ENCODE peak calls at places on chromosomes 11 and 22, in nine cellular contexts. One of them, this sample, is unnamed.

GRCh38 chr11:132064987-132065620 is 694.7 kb downstream of the NTM start:
- DNase-seq in activated CD4-positive, alpha-beta T cell treated with anti-CD3 and anti-CD28 coated beads, Interleukin-2, amount 10 ng/mL, durations not matched to agents 7 days and 5 days: no peak
- DNase-seq in aorta: no peak
- DNase-seq in lung: no peak
- DNase-seq in Right ventricle myocardium superior: no peak
- DNase-seq in AG10803: peak
- DNase-seq in H54: no peak
- DNase-seq in NCI-H774: no peak
- DNase-seq in NCI-H1436: no peak
- DNase-seq in this sample: no peak

GRCh38 chr22:47102648-47103047 is 340.2 kb downstream of the TBC1D22A start:
- DNase-seq in NCI-H1436: no peak
- DNase-seq in NCI-H774: no peak
- DNase-seq in aorta: no peak
- DNase-seq in AG10803: no peak
- DNase-seq in Right ventricle myocardium superior: no peak
- DNase-seq in H54: no peak
- DNase-seq in lung: no peak
- DNase-seq in activated CD4-positive, alpha-beta T cell treated with anti-CD3 and anti-CD28 coated beads, Interleukin-2, amount 10 ng/mL, durations not matched to agents 7 days and 5 days: no peak
- DNase-seq in this sample: no peak

GRCh38 chr11:62646825-62647608 is 604 bp upstream of the GANAB start:
- DNase-seq in AG10803: no peak
- DNase-seq in activated CD4-positive, alpha-beta T cell treated with anti-CD3 and anti-CD28 coated beads, Interleukin-2, amount 10 ng/mL, durations not matched to agents 7 days and 5 days: no peak
- DNase-seq in NCI-H774: no peak
- DNase-seq in Right ventricle myocardium superior: no peak
- DNase-seq in aorta: no peak
- DNase-seq in NCI-H1436: no peak
- DNase-seq in H54: no peak
- DNase-seq in lung: no peak
- DNase-seq in this sample: no peak

GRCh38 chr11:1298695-1299492 is 10.5 kb downstream of the TOLLIP start:
- DNase-seq in NCI-H774: no peak
- DNase-seq in aorta: peak
- DNase-seq in activated CD4-positive, alpha-beta T cell treated with anti-CD3 and anti-CD28 coated beads, Interleukin-2, amount 10 ng/mL, durations not matched to agents 7 days and 5 days: no peak
- DNase-seq in lung: peak
- DNase-seq in AG10803: peak
- DNase-seq in Right ventricle myocardium superior: peak
- DNase-seq in NCI-H1436: no peak
- DNase-seq in H54: no peak
- DNase-seq in this sample: peak

GRCh38 chr22:21917206-21917958 is 35.3 kb downstream of the PPM1F start:
- DNase-seq in NCI-H1436: no peak
- DNase-seq in activated CD4-positive, alpha-beta T cell treated with anti-CD3 and anti-CD28 coated beads, Interleukin-2, amount 10 ng/mL, durations not matched to agents 7 days and 5 days: no peak
- DNase-seq in H54: no peak
- DNase-seq in AG10803: no peak
- DNase-seq in Right ventricle myocardium superior: no peak
- DNase-seq in NCI-H774: no peak
- DNase-seq in aorta: no peak
- DNase-seq in lung: no peak
- DNase-seq in this sample: no peak

GRCh38 chr22:28817919-28818859 is 17.8 kb upstream of the XBP1 start:
- DNase-seq in lung: peak
- DNase-seq in aorta: no peak
- DNase-seq in NCI-H1436: peak
- DNase-seq in H54: no peak
- DNase-seq in AG10803: no peak
- DNase-seq in Right ventricle myocardium superior: no peak
- DNase-seq in NCI-H774: peak
- DNase-seq in activated CD4-positive, alpha-beta T cell treated with anti-CD3 and anti-CD28 coated beads, Interleukin-2, amount 10 ng/mL, durations not matched to agents 7 days and 5 days: no peak
- DNase-seq in this sample: no peak

GRCh38 chr11:6667733-6668374 is 12.2 kb upstream of the DCHS1 start:
- DNase-seq in AG10803: peak
- DNase-seq in aorta: no peak
- DNase-seq in lung: no peak
- DNase-seq in H54: no peak
- DNase-seq in Right ventricle myocardium superior: no peak
- DNase-seq in activated CD4-positive, alpha-beta T cell treated with anti-CD3 and anti-CD28 coated beads, Interleukin-2, amount 10 ng/mL, durations not matched to agents 7 days and 5 days: peak
- DNase-seq in NCI-H774: no peak
- DNase-seq in NCI-H1436: no peak
- DNase-seq in this sample: peak

GRCh38 chr11:111808063-111808588 is 41.9 kb upstream of the PPP2R1B start:
- DNase-seq in H54: no peak
- DNase-seq in NCI-H774: no peak
- DNase-seq in activated CD4-positive, alpha-beta T cell treated with anti-CD3 and anti-CD28 coated beads, Interleukin-2, amount 10 ng/mL, durations not matched to agents 7 days and 5 days: no peak
- DNase-seq in lung: peak
- DNase-seq in aorta: no peak
- DNase-seq in Right ventricle myocardium superior: no peak
- DNase-seq in AG10803: no peak
- DNase-seq in NCI-H1436: no peak
- DNase-seq in this sample: no peak

GRCh38 chr22:30445438-30445936 is 19.9 kb downstream of the MTFP1 start:
- DNase-seq in lung: no peak
- DNase-seq in NCI-H1436: no peak
- DNase-seq in H54: no peak
- DNase-seq in aorta: no peak
- DNase-seq in AG10803: peak
- DNase-seq in Right ventricle myocardium superior: no peak
- DNase-seq in NCI-H774: no peak
- DNase-seq in activated CD4-positive, alpha-beta T cell treated with anti-CD3 and anti-CD28 coated beads, Interleukin-2, amount 10 ng/mL, durations not matched to agents 7 days and 5 days: no peak
- DNase-seq in this sample: no peak

GRCh38 chr11:123584186-123584585 is 70.2 kb downstream of the SCN3B start:
- DNase-seq in activated CD4-positive, alpha-beta T cell treated with anti-CD3 and anti-CD28 coated beads, Interleukin-2, amount 10 ng/mL, durations not matched to agents 7 days and 5 days: no peak
- DNase-seq in lung: no peak
- DNase-seq in AG10803: no peak
- DNase-seq in Right ventricle myocardium superior: no peak
- DNase-seq in NCI-H774: no peak
- DNase-seq in aorta: no peak
- DNase-seq in NCI-H1436: no peak
- DNase-seq in H54: no peak
- DNase-seq in this sample: no peak

GRCh38 chr11:114073506-114074381 is 14.2 kb downstream of the ZBTB16 start:
- DNase-seq in NCI-H1436: no peak
- DNase-seq in Right ventricle myocardium superior: no peak
- DNase-seq in AG10803: no peak
- DNase-seq in lung: no peak
- DNase-seq in NCI-H774: no peak
- DNase-seq in aorta: no peak
- DNase-seq in H54: no peak
- DNase-seq in activated CD4-positive, alpha-beta T cell treated with anti-CD3 and anti-CD28 coated beads, Interleukin-2, amount 10 ng/mL, durations not matched to agents 7 days and 5 days: no peak
- DNase-seq in this sample: no peak

GRCh38 chr11:120208012-120208441 is 2.8 kb upstream of the OAF start:
- DNase-seq in activated CD4-positive, alpha-beta T cell treated with anti-CD3 and anti-CD28 coated beads, Interleukin-2, amount 10 ng/mL, durations not matched to agents 7 days and 5 days: no peak
- DNase-seq in lung: no peak
- DNase-seq in Right ventricle myocardium superior: no peak
- DNase-seq in aorta: no peak
- DNase-seq in AG10803: no peak
- DNase-seq in NCI-H774: no peak
- DNase-seq in NCI-H1436: no peak
- DNase-seq in H54: no peak
- DNase-seq in this sample: no peak

This sample was measured in naive thymus-derived CD4-positive, alpha-beta T cell.